ENCODE peak calls at places on chromosomes 13 and 19, in six cellular contexts. L, J, Z, V, N and T are unnamed samples.

GRCh38 chr19:33406521-33407139 is 33.1 kb downstream of the CEBPG start:
- DNase-seq in Z (peak; percentile 87), N (peak; percentile 64), J (peak; percentile 98), V (peak; percentile 61), L (peak; percentile 95), T (peak; percentile 58)

GRCh38 chr19:18436651-18437478 is 1.1 kb downstream of the ISYNA1 start:
- DNase-seq in J (peak; percentile 98), L (peak; percentile 69), V (peak; percentile 65), Z (peak; percentile 59), N (peak; percentile 78), T (peak; percentile 66)

GRCh38 chr19:41922585-41922984 is 5.7 kb downstream of the ERFL start:
- DNase-seq in V (no peak), Z (no peak), L (no peak), N (no peak), J (peak; percentile 83), T (no peak)

GRCh38 chr19:13118424-13119193 is 545 bp downstream of the NACC1 start:
- DNase-seq in L (no peak), V (no peak), Z (no peak), J (peak; percentile 99), N (no peak), T (no peak)

GRCh38 chr13:96490590-96490989 is 400.7 kb downstream of the HS6ST3 start:
- DNase-seq in L (no peak), Z (no peak), N (no peak), J (no peak), V (no peak), T (no peak)

GRCh38 chr19:48391100-48392005 is at the start of gene KDELR1:
- DNase-seq in J (peak; percentile 98), Z (peak; percentile 84), N (peak; percentile 59), V (peak; percentile 58), L (peak; percentile 88), T (peak; percentile 64)

GRCh38 chr13:61477619-61478018 is 62.0 kb upstream of the PCDH20 start:
- DNase-seq in Z (no peak), N (no peak), V (no peak), J (no peak), L (no peak), T (no peak)

GRCh38 chr13:21176982-21177284 is 475 bp downstream of the MRPL57 start:
- DNase-seq in J (no peak), Z (no peak), V (no peak), L (no peak), N (no peak), T (no peak)

GRCh38 chr13:97261254-97262015 is 39.3 kb downstream of the MBNL2 start:
- DNase-seq in J (no peak), N (no peak), Z (no peak), V (no peak), L (no peak), T (no peak)

GRCh38 chr19:10797078-10797477 is 38.9 kb downstream of the TMED1 start:
- DNase-seq in V (no peak), N (peak; percentile 73), Z (peak; percentile 50), L (no peak), J (peak; percentile 32), T (peak; percentile 35)

GRCh38 chr19:56639217-56639616 is 3.7 kb upstream of the SMIM17 start:
- DNase-seq in Z (no peak), L (no peak), J (no peak), N (no peak), V (no peak), T (no peak)

GRCh38 chr13:94595006-94595942 is 678 bp downstream of the TGDS start:
- DNase-seq in V (no peak), Z (peak; percentile 49), L (peak; percentile 4), J (peak; percentile 36), N (peak; percentile 2), T (no peak)

GRCh38 chr13:59879281-59879680 is 284.4 kb downstream of the DIAPH3 start:
- DNase-seq in J (no peak), L (no peak), Z (no peak), V (no peak), N (no peak), T (no peak)

GRCh38 chr13:31274345-31274870 is 74.6 kb downstream of the B3GLCT start:
- DNase-seq in N (no peak), J (no peak), V (no peak), Z (no peak), L (peak; percentile 22), T (no peak)

GRCh38 chr13:108957369-108958012 is 328.1 kb downstream of the MYO16 start:
- DNase-seq in J (peak; percentile 9), N (no peak), L (no peak), V (no peak), Z (no peak), T (no peak)

GRCh38 chr19:51330366-51330765 is 11.6 kb downstream of the VSIG10L start:
- DNase-seq in L (no peak), Z (no peak), J (peak; percentile 39), V (no peak), N (no peak), T (no peak)

GRCh38 chr19:6065685-6066365 is 44.5 kb downstream of the RFX2 start:
- DNase-seq in Z (no peak), N (peak; percentile 36), J (peak; percentile 73), V (peak; percentile 18), L (no peak), T (peak; percentile 28)

GRCh38 chr19:30882411-30883005 is 466.7 kb downstream of the TSHZ3 start:
- DNase-seq in Z (no peak), L (no peak), V (no peak), N (no peak), J (no peak), T (no peak)

GRCh38 chr13:39226359-39226758 is 188.1 kb downstream of the NHLRC3 start:
- DNase-seq in Z (no peak), J (no peak), L (no peak), V (no peak), N (no peak), T (no peak)

GRCh38 chr13:27968316-27969072 is 621 bp downstream of the CDX2 start:
- DNase-seq in V (no peak), L (no peak), N (no peak), Z (no peak), J (peak; percentile 83), T (no peak)

GRCh38 chr13:112670118-112670517 is 19.7 kb upstream of the ATP11A start:
- DNase-seq in V (no peak), N (no peak), L (no peak), J (no peak), Z (no peak), T (no peak)

GRCh38 chr13:47933688-47934011 is 67.4 kb downstream of the SUCLA2 start:
- DNase-seq in L (no peak), V (no peak), Z (no peak), J (no peak), N (no peak), T (no peak)

GRCh38 chr19:32830231-32831014 is 39.1 kb downstream of the SLC7A9 start:
- DNase-seq in J (no peak), N (no peak), V (no peak), Z (no peak), L (no peak), T (no peak)

GRCh38 chr13:50387124-50387581 is 371.9 kb downstream of the KCNRG start:
- DNase-seq in Z (no peak), J (peak; percentile 31), N (peak; percentile 22), L (no peak), V (peak; percentile 6), T (no peak)

GRCh38 chr13:48769107-48769704 is 115.5 kb downstream of the CYSLTR2 start:
- DNase-seq in L (peak; percentile 95), Z (peak; percentile 73), J (peak; percentile 51), V (peak; percentile 76), N (peak; percentile 81), T (peak; percentile 55)